ENCODE peak calls at places on chromosomes 7 and 10, in nine cellular contexts. U is lower lobe of right lung, O is prostate gland, Y is BJ, P is endothelial cell, V is breast epithelium, C is dorsolateral prefrontal cortex, F is astrocyte, Z is cardiac muscle cell. E is an unnamed sample.

GRCh38 chr7:95470452-95470851 is 15.3 kb upstream of the ASB4 start:
- DNase-seq in U (no peak), O (no peak), Y (no peak), P (peak), V (no peak), C (no peak), F (peak), Z (peak), E (peak)

GRCh38 chr7:48458701-48459509 is 287.6 kb downstream of the ABCA13 start:
- DNase-seq in U (no peak), O (no peak), Y (no peak), P (no peak), V (no peak), C (no peak), F (no peak), Z (no peak), E (no peak)

GRCh38 chr10:103793920-103794883 is 61.2 kb downstream of the SH3PXD2A start:
- DNase-seq in U (peak), O (peak), Y (no peak), P (peak), V (peak), C (no peak), F (no peak), Z (no peak), E (no peak)

GRCh38 chr10:119199231-119199992 is 8.0 kb upstream of the GRK5 start:
- DNase-seq in U (no peak), O (peak), Y (no peak), P (peak), V (peak), C (peak), F (peak), Z (peak), E (peak)

GRCh38 chr7:125061-125471 is 67.3 kb upstream of the FAM20C start:
- DNase-seq in U (no peak), O (no peak), Y (no peak), P (no peak), V (no peak), C (no peak), F (no peak), Z (no peak), E (no peak)

GRCh38 chr7:38685851-38686250 is 54.7 kb upstream of the AMPH start:
- DNase-seq in U (no peak), O (no peak), Y (no peak), P (no peak), V (no peak), C (no peak), F (no peak), Z (no peak), E (no peak)

GRCh38 chr10:8044908-8045727 is 9.4 kb upstream of the GATA3 start:
- DNase-seq in U (no peak), O (no peak), Y (no peak), P (no peak), V (no peak), C (no peak), F (no peak), Z (no peak), E (no peak)

GRCh38 chr7:47293884-47294568 is 287.9 kb downstream of the TNS3 start:
- DNase-seq in U (no peak), O (no peak), Y (peak), P (no peak), V (no peak), C (no peak), F (no peak), Z (peak), E (peak)

GRCh38 chr7:72465521-72465920 is 53.4 kb upstream of the CALN1 start:
- DNase-seq in U (no peak), O (no peak), Y (no peak), P (no peak), V (no peak), C (no peak), F (no peak), Z (no peak), E (no peak)

GRCh38 chr7:116632349-116632748 is 39.6 kb upstream of the MET start:
- DNase-seq in U (no peak), O (no peak), Y (no peak), P (no peak), V (no peak), C (no peak), F (peak), Z (no peak), E (peak)

GRCh38 chr10:129096340-129096984 is 370.6 kb upstream of the MGMT start:
- DNase-seq in U (no peak), O (peak), Y (no peak), P (no peak), V (peak), C (no peak), F (peak), Z (peak), E (peak)

GRCh38 chr10:113225364-113225763 is 275.3 kb downstream of the TCF7L2 start:
- DNase-seq in U (no peak), O (no peak), Y (no peak), P (no peak), V (no peak), C (no peak), F (no peak), Z (no peak), E (no peak)

GRCh38 chr7:12827920-12828319 is 140.5 kb downstream of the ARL4A start:
- DNase-seq in U (no peak), O (no peak), Y (no peak), P (no peak), V (no peak), C (no peak), F (peak), Z (no peak), E (no peak)

GRCh38 chr10:132785433-132786278 is at the start of gene NKX6-2:
- DNase-seq in U (no peak), O (no peak), Y (no peak), P (peak), V (no peak), C (peak), F (no peak), Z (peak), E (no peak)

GRCh38 chr10:128062331-128062730 is 63.9 kb downstream of the MKI67 start:
- DNase-seq in U (no peak), O (no peak), Y (no peak), P (peak), V (no peak), C (peak), F (no peak), Z (no peak), E (peak)

GRCh38 chr10:11454958-11455566 is 156.4 kb downstream of the USP6NL start:
- DNase-seq in U (no peak), O (no peak), Y (no peak), P (no peak), V (no peak), C (no peak), F (no peak), Z (no peak), E (no peak)

GRCh38 chr10:71334228-71334791 is 15.3 kb downstream of the SLC29A3 start:
- DNase-seq in U (no peak), O (no peak), Y (no peak), P (no peak), V (no peak), C (no peak), F (no peak), Z (no peak), E (no peak)

GRCh38 chr10:47031251-47031952 is 120.2 kb downstream of the PTPN20 start:
- DNase-seq in U (no peak), O (no peak), Y (no peak), P (no peak), V (no peak), C (no peak), F (no peak), Z (no peak), E (no peak)

GRCh38 chr7:35818513-35818912 is 17.7 kb downstream of the SEPTIN7 start:
- DNase-seq in U (no peak), O (no peak), Y (no peak), P (no peak), V (no peak), C (no peak), F (no peak), Z (no peak), E (no peak)

GRCh38 chr10:23338155-23338828 is 6.3 kb downstream of the C10orf67 start:
- DNase-seq in U (no peak), O (no peak), Y (no peak), P (no peak), V (no peak), C (no peak), F (peak), Z (peak), E (peak)
- TF ChIP-seq CTCF in U (no peak), O (no peak), Y (no peak), P (no peak), V (no peak), C (no peak), F (no peak), Z (peak), E (peak)

GRCh38 chr10:124296121-124296812 is 122.5 kb downstream of the OAT start:
- DNase-seq in U (no peak), O (no peak), Y (peak), P (no peak), V (no peak), C (no peak), F (peak), Z (peak), E (peak)
- TF ChIP-seq CTCF in U (no peak), O (no peak), Y (peak), P (no peak), V (no peak), C (no peak), F (no peak), Z (no peak), E (no peak)

DNA sequence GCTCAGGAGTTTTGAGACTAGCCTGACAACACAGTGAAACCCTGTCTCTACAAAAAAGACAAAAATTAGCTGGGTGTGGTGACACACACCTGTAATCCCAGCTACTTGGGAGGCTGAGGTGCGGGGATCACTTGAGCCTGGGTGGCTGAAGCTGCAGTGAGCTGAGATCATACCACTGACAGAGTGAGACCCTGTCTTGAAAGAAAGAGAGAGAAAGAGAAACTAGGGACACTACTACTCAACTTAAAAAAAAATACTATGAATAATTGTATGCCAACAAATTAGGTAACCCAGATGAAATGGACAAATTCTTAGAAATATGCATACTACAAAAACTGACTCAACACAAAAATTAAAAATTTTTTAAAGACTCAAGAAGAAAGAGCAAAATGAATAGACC is 28.5 kb downstream of the SMURF1 start:
- DNase-seq in U (no peak), O (no peak), Y (no peak), P (no peak), V (no peak), C (no peak), F (no peak), Z (no peak), E (no peak)
- TF ChIP-seq CTCF in U (no peak), O (no peak), Y (no peak), P (no peak), V (no peak), C (no peak), F (no peak), Z (no peak), E (no peak)

GRCh38 chr10:31622993-31623392 is 304.0 kb downstream of the ZEB1 start:
- DNase-seq in U (no peak), O (no peak), Y (peak), P (no peak), V (peak), C (no peak), F (peak), Z (peak), E (peak)
- TF ChIP-seq CTCF in U (peak), O (no peak), Y (peak), P (no peak), V (no peak), C (no peak), F (no peak), Z (peak), E (peak)

GRCh38 chr10:111281516-111281915 is 204.7 kb downstream of the ADRA2A start:
- DNase-seq in U (no peak), O (no peak), Y (no peak), P (peak), V (no peak), C (peak), F (no peak), Z (no peak), E (peak)
- TF ChIP-seq CTCF in U (peak), O (peak), Y (peak), P (peak), V (no peak), C (peak), F (peak), Z (no peak), E (peak)

GRCh38 chr7:64640504-64640903 is 25.4 kb upstream of the ZNF107 start:
- DNase-seq in U (no peak), O (no peak), Y (no peak), P (no peak), V (no peak), C (no peak), F (no peak), Z (no peak), E (no peak)

GRCh38 chr7:64642875-64643274 is 23.1 kb upstream of the ZNF107 start:
- DNase-seq in U (no peak), O (no peak), Y (no peak), P (no peak), V (no peak), C (no peak), F (no peak), Z (no peak), E (no peak)

GRCh38 chr7:64643567-64643966 is 22.4 kb upstream of the ZNF107 start:
- DNase-seq in U (no peak), O (no peak), Y (no peak), P (no peak), V (peak), C (no peak), F (no peak), Z (no peak), E (no peak)

GRCh38 chr7:64639267-64640001 is 26.5 kb upstream of the ZNF107 start:
- DNase-seq in U (no peak), O (no peak), Y (no peak), P (no peak), V (no peak), C (no peak), F (no peak), Z (no peak), E (no peak)

GRCh38 chr7:64642046-64642445 is 23.9 kb upstream of the ZNF107 start:
- DNase-seq in U (no peak), O (no peak), Y (no peak), P (no peak), V (no peak), C (no peak), F (no peak), Z (no peak), E (no peak)
- TF ChIP-seq CTCF in U (no peak), O (no peak), Y (no peak), P (no peak), V (no peak), C (no peak), F (no peak), Z (no peak), E (no peak)

GRCh38 chr10:120646738-120647427 is 189.9 kb downstream of the PLPP4 start:
- DNase-seq in U (no peak), O (no peak), Y (no peak), P (no peak), V (no peak), C (no peak), F (no peak), Z (no peak), E (no peak)
- TF ChIP-seq CTCF in U (no peak), O (no peak), Y (no peak), P (no peak), V (no peak), C (no peak), F (no peak), Z (no peak), E (no peak)

E was measured in fibroblast of villous mesenchyme.